ENCODE peak calls at places on chromosomes 11 and 22, in five cellular contexts. One of them, this sample, is unnamed.

GRCh38 chr22:26610983-26611382 is 6.8 kb downstream of the CRYBB1 start:
- DNase-seq in IMR-90: peak
- DNase-seq in mesenchymal stem cell: no peak
- DNase-seq in neuronal stem cell: no peak
- DNase-seq in H1: no peak
- DNase-seq in this sample: no peak

GRCh38 chr11:15136166-15136565 is 21.4 kb downstream of the INSC start:
- DNase-seq in IMR-90: no peak
- DNase-seq in mesenchymal stem cell: no peak
- DNase-seq in neuronal stem cell: no peak
- DNase-seq in H1: no peak
- DNase-seq in this sample: no peak

GRCh38 chr11:65653229-65654225 is 9.2 kb downstream of the RELA start:
- DNase-seq in IMR-90: no peak
- DNase-seq in mesenchymal stem cell: no peak
- DNase-seq in neuronal stem cell: no peak
- DNase-seq in H1: no peak
- DNase-seq in this sample: no peak

GRCh38 chr11:10019906-10020682 is 273.9 kb downstream of the SBF2 start:
- DNase-seq in IMR-90: no peak
- DNase-seq in mesenchymal stem cell: no peak
- DNase-seq in neuronal stem cell: no peak
- DNase-seq in H1: no peak
- DNase-seq in this sample: no peak

GRCh38 chr11:70319694-70320093 is 49.2 kb downstream of the PPFIA1 start:
- DNase-seq in IMR-90: no peak
- DNase-seq in mesenchymal stem cell: no peak
- DNase-seq in neuronal stem cell: no peak
- DNase-seq in H1: no peak
- DNase-seq in this sample: no peak

GRCh38 chr11:2521081-2521480 is 76.3 kb downstream of the KCNQ1 start:
- DNase-seq in IMR-90: no peak
- DNase-seq in mesenchymal stem cell: no peak
- DNase-seq in neuronal stem cell: no peak
- DNase-seq in H1: no peak
- DNase-seq in this sample: peak

GRCh38 chr11:27183672-27184457 is 143.2 kb downstream of the BBOX1 start:
- DNase-seq in IMR-90: peak
- DNase-seq in mesenchymal stem cell: peak
- DNase-seq in neuronal stem cell: peak
- DNase-seq in H1: no peak
- DNase-seq in this sample: no peak

GRCh38 chr11:58465690-58466089 is 23.7 kb upstream of the OR5B12 start:
- DNase-seq in IMR-90: no peak
- DNase-seq in mesenchymal stem cell: no peak
- DNase-seq in neuronal stem cell: no peak
- DNase-seq in H1: no peak
- DNase-seq in this sample: no peak

GRCh38 chr11:71995726-71996291 is 2.9 kb upstream of the IL18BP start:
- DNase-seq in IMR-90: no peak
- DNase-seq in mesenchymal stem cell: no peak
- DNase-seq in neuronal stem cell: no peak
- DNase-seq in H1: no peak
- DNase-seq in this sample: no peak

GRCh38 chr11:47494996-47495855 is 46.3 kb upstream of the RAPSN start:
- DNase-seq in IMR-90: peak
- DNase-seq in mesenchymal stem cell: peak
- DNase-seq in neuronal stem cell: no peak
- DNase-seq in H1: no peak
- DNase-seq in this sample: no peak

GRCh38 chr11:11171285-11171684 is 181.8 kb downstream of the CSNK2A3 start:
- DNase-seq in IMR-90: peak
- DNase-seq in mesenchymal stem cell: peak
- DNase-seq in neuronal stem cell: no peak
- DNase-seq in H1: no peak
- DNase-seq in this sample: no peak

GRCh38 chr11:40271361-40271760 is 1188.1 kb downstream of the LRRC4C start:
- DNase-seq in IMR-90: no peak
- DNase-seq in mesenchymal stem cell: no peak
- DNase-seq in neuronal stem cell: no peak
- DNase-seq in H1: no peak
- DNase-seq in this sample: no peak

GRCh38 chr22:44520695-44521094 is 22.7 kb upstream of the RTL6 start:
- DNase-seq in IMR-90: peak
- DNase-seq in mesenchymal stem cell: no peak
- DNase-seq in neuronal stem cell: no peak
- DNase-seq in H1: no peak
- DNase-seq in this sample: no peak

GRCh38 chr11:6319001-6319878 is 1.1 kb downstream of the CAVIN3 start:
- DNase-seq in IMR-90: peak
- DNase-seq in mesenchymal stem cell: no peak
- DNase-seq in neuronal stem cell: no peak
- DNase-seq in H1: no peak
- DNase-seq in this sample: peak
- H3K14ac ChIP-seq in IMR-90: peak
- H3K14ac ChIP-seq in mesenchymal stem cell: peak
- H3K14ac ChIP-seq in neuronal stem cell: peak
- H3K14ac ChIP-seq in H1: peak
- H3K14ac ChIP-seq in this sample: peak

GRCh38 chr22:33542153-33542552 is 378.1 kb downstream of the LARGE1 start:
- DNase-seq in IMR-90: no peak
- DNase-seq in mesenchymal stem cell: peak
- DNase-seq in neuronal stem cell: no peak
- DNase-seq in H1: no peak
- DNase-seq in this sample: no peak

GRCh38 chr22:33539202-33539901 is 380.9 kb downstream of the LARGE1 start:
- DNase-seq in IMR-90: no peak
- DNase-seq in mesenchymal stem cell: no peak
- DNase-seq in neuronal stem cell: no peak
- DNase-seq in H1: no peak
- DNase-seq in this sample: no peak

GRCh38 chr22:33539902-33540751 is 380.1 kb downstream of the LARGE1 start:
- DNase-seq in IMR-90: peak
- DNase-seq in mesenchymal stem cell: no peak
- DNase-seq in neuronal stem cell: no peak
- DNase-seq in H1: no peak
- DNase-seq in this sample: no peak

GRCh38 chr22:33544707-33545106 is 375.6 kb downstream of the LARGE1 start:
- DNase-seq in IMR-90: peak
- DNase-seq in mesenchymal stem cell: peak
- DNase-seq in neuronal stem cell: no peak
- DNase-seq in H1: no peak
- DNase-seq in this sample: no peak

DNA sequence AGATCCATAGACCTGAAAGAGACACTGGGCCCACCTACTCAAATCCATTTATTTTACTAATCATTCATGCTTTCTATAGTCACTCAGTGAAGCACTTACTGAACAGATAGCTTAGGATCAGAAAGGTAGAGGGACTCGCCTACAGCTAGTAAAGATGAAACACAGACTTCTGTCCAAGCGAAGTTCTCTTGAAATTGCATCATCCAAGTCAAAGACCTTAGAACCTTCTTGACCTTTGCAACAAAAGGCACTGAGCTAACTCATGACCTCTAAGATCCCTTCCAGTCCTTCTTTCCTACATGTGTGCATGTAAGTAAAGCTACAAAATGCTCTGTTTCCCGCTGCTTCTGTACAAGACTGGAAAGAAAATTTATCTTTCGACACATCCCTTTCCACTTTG is 377.6 kb downstream of the LARGE1 start:
- DNase-seq in IMR-90: no peak
- DNase-seq in mesenchymal stem cell: no peak
- DNase-seq in neuronal stem cell: peak
- DNase-seq in H1: no peak
- DNase-seq in this sample: no peak
- H3K14ac ChIP-seq in IMR-90: no peak
- H3K14ac ChIP-seq in mesenchymal stem cell: no peak
- H3K14ac ChIP-seq in neuronal stem cell: no peak
- H3K14ac ChIP-seq in H1: no peak
- H3K14ac ChIP-seq in this sample: no peak

DNA sequence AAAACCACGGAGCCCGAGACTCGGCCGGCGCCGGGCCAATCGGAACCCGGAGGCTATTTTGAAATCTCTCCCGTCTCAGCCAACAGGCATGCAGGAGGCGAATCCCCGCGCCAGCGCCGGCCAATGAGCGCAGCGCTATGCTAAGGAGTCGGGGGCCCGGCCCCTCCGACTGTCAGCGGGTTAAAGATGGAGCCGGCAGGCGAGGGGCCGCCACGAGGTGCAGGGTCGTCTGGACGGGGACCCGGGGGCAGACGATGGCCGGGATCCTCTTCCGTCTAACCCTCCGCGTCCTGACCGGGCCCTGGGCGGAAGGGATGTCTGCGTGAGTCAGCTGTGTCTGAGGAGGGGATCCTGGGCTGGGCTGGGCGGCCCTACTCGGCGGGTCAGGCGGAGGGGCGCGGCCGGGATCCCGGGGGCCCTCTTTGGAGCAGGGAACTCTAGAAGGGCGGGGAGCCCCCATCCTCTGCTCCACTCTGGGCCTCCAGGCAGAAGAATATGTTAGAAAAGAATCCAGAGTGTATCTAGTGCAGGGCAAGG is 10.0 kb downstream of the SDF2L1 start:
- DNase-seq in IMR-90: peak
- DNase-seq in mesenchymal stem cell: peak
- DNase-seq in neuronal stem cell: peak
- DNase-seq in H1: no peak
- DNase-seq in this sample: peak
- H3K14ac ChIP-seq in IMR-90: peak
- H3K14ac ChIP-seq in mesenchymal stem cell: peak
- H3K14ac ChIP-seq in neuronal stem cell: peak
- H3K14ac ChIP-seq in H1: no peak
- H3K14ac ChIP-seq in this sample: peak

GRCh38 chr11:121727942-121728341 is 275.2 kb upstream of the SORL1-AS1 start:
- DNase-seq in IMR-90: no peak
- DNase-seq in mesenchymal stem cell: no peak
- DNase-seq in neuronal stem cell: no peak
- DNase-seq in H1: no peak
- DNase-seq in this sample: no peak
- H3K14ac ChIP-seq in IMR-90: no peak
- H3K14ac ChIP-seq in mesenchymal stem cell: no peak
- H3K14ac ChIP-seq in neuronal stem cell: no peak
- H3K14ac ChIP-seq in H1: no peak
- H3K14ac ChIP-seq in this sample: no peak

GRCh38 chr11:112277937-112278336 is 17.3 kb upstream of the PLET1 start:
- DNase-seq in IMR-90: peak
- DNase-seq in mesenchymal stem cell: no peak
- DNase-seq in neuronal stem cell: no peak
- DNase-seq in H1: no peak
- DNase-seq in this sample: no peak

GRCh38 chr11:112278803-112279202 is 18.1 kb upstream of the PLET1 start:
- DNase-seq in IMR-90: no peak
- DNase-seq in mesenchymal stem cell: no peak
- DNase-seq in neuronal stem cell: no peak
- DNase-seq in H1: no peak
- DNase-seq in this sample: no peak

GRCh38 chr11:112279901-112280267 is 19.2 kb upstream of the PLET1 start:
- DNase-seq in IMR-90: peak
- DNase-seq in mesenchymal stem cell: peak
- DNase-seq in neuronal stem cell: peak
- DNase-seq in H1: no peak
- DNase-seq in this sample: peak

GRCh38 chr11:112274007-112274783 is 13.5 kb upstream of the PLET1 start:
- DNase-seq in IMR-90: no peak
- DNase-seq in mesenchymal stem cell: no peak
- DNase-seq in neuronal stem cell: no peak
- DNase-seq in H1: no peak
- DNase-seq in this sample: no peak

DNA sequence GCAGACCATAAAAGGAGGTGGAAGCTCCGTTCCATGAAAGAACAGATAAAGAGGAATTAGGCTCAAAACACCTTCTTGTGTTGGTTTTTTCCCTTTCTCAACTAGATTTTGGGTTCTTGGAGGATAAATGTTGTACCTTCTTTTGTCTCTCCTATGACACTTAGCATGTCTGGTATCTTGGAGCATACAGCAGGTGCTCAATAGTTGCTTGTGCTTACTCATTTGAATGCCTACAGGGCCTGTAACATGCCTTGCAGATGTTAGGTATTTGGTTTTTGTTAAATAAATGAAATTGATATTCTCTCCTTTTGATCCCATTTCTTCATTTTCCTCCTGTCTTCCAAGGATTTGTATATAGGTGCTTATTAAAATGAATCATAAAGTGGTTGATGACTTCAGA is 16.4 kb upstream of the PLET1 start:
- DNase-seq in IMR-90: no peak
- DNase-seq in mesenchymal stem cell: no peak
- DNase-seq in neuronal stem cell: no peak
- DNase-seq in H1: no peak
- DNase-seq in this sample: no peak
- H3K14ac ChIP-seq in IMR-90: no peak
- H3K14ac ChIP-seq in mesenchymal stem cell: no peak
- H3K14ac ChIP-seq in neuronal stem cell: no peak
- H3K14ac ChIP-seq in H1: no peak
- H3K14ac ChIP-seq in this sample: no peak